ENCODE peak calls at places on chromosomes 1 and 21, in four cellular contexts. One of them, this sample, is unnamed.

GRCh38 chr1:18475234-18475633 is 5.5 kb upstream of the KLHDC7A start:
- DNase-seq in stimulated activated CD4-positive, alpha-beta T cell treated with anti-CD3 and anti-CD28 coated beads, Interleukin-15, amount 100 ng/mL, for 1 hour: no peak
- DNase-seq in GM23338: no peak
- DNase-seq in kidney epithelial cell: no peak
- DNase-seq in this sample: no peak

GRCh38 chr1:11529330-11529729 is 50.4 kb downstream of the DISP3 start:
- DNase-seq in kidney epithelial cell: no peak
- DNase-seq in stimulated activated CD4-positive, alpha-beta T cell treated with anti-CD3 and anti-CD28 coated beads, Interleukin-15, amount 100 ng/mL, for 1 hour: no peak
- DNase-seq in GM23338: no peak
- DNase-seq in this sample: no peak

GRCh38 chr21:15138475-15138874 is 73.7 kb upstream of the NRIP1 start:
- DNase-seq in stimulated activated CD4-positive, alpha-beta T cell treated with anti-CD3 and anti-CD28 coated beads, Interleukin-15, amount 100 ng/mL, for 1 hour: no peak
- DNase-seq in GM23338: no peak
- DNase-seq in kidney epithelial cell: no peak
- DNase-seq in this sample: no peak

GRCh38 chr1:65174585-65174984 is 26.6 kb downstream of the AK4 start:
- DNase-seq in GM23338: no peak
- DNase-seq in kidney epithelial cell: peak
- DNase-seq in stimulated activated CD4-positive, alpha-beta T cell treated with anti-CD3 and anti-CD28 coated beads, Interleukin-15, amount 100 ng/mL, for 1 hour: no peak
- DNase-seq in this sample: no peak

GRCh38 chr1:228742535-228742934 is 7.3 kb downstream of the RHOU start:
- DNase-seq in GM23338: no peak
- DNase-seq in kidney epithelial cell: no peak
- DNase-seq in stimulated activated CD4-positive, alpha-beta T cell treated with anti-CD3 and anti-CD28 coated beads, Interleukin-15, amount 100 ng/mL, for 1 hour: no peak
- DNase-seq in this sample: no peak

GRCh38 chr1:116128669-116129068 is 17.5 kb downstream of the MAB21L3 start:
- DNase-seq in kidney epithelial cell: no peak
- DNase-seq in GM23338: no peak
- DNase-seq in stimulated activated CD4-positive, alpha-beta T cell treated with anti-CD3 and anti-CD28 coated beads, Interleukin-15, amount 100 ng/mL, for 1 hour: no peak
- DNase-seq in this sample: no peak

GRCh38 chr1:205927247-205927646 is 16.0 kb downstream of the SLC26A9 start:
- DNase-seq in stimulated activated CD4-positive, alpha-beta T cell treated with anti-CD3 and anti-CD28 coated beads, Interleukin-15, amount 100 ng/mL, for 1 hour: no peak
- DNase-seq in GM23338: no peak
- DNase-seq in kidney epithelial cell: no peak
- DNase-seq in this sample: no peak

GRCh38 chr1:159881930-159882839 is 17.8 kb downstream of the CFAP45 start:
- DNase-seq in stimulated activated CD4-positive, alpha-beta T cell treated with anti-CD3 and anti-CD28 coated beads, Interleukin-15, amount 100 ng/mL, for 1 hour: no peak
- DNase-seq in kidney epithelial cell: peak
- DNase-seq in GM23338: no peak
- DNase-seq in this sample: no peak

GRCh38 chr1:109768700-109769325 is 5.1 kb upstream of the EPS8L3 start:
- DNase-seq in kidney epithelial cell: no peak
- DNase-seq in GM23338: no peak
- DNase-seq in stimulated activated CD4-positive, alpha-beta T cell treated with anti-CD3 and anti-CD28 coated beads, Interleukin-15, amount 100 ng/mL, for 1 hour: no peak
- DNase-seq in this sample: no peak

GRCh38 chr1:34851431-34852105 is 8.0 kb downstream of the SMIM12 start:
- DNase-seq in stimulated activated CD4-positive, alpha-beta T cell treated with anti-CD3 and anti-CD28 coated beads, Interleukin-15, amount 100 ng/mL, for 1 hour: no peak
- DNase-seq in kidney epithelial cell: no peak
- DNase-seq in GM23338: no peak
- DNase-seq in this sample: no peak

GRCh38 chr1:220680085-220680687 is 10.0 kb upstream of the C1orf115 start:
- DNase-seq in GM23338: peak
- DNase-seq in stimulated activated CD4-positive, alpha-beta T cell treated with anti-CD3 and anti-CD28 coated beads, Interleukin-15, amount 100 ng/mL, for 1 hour: no peak
- DNase-seq in kidney epithelial cell: peak
- DNase-seq in this sample: no peak

GRCh38 chr1:116508984-116509980 is 61.5 kb downstream of the CD58 start:
- DNase-seq in kidney epithelial cell: peak
- DNase-seq in GM23338: no peak
- DNase-seq in stimulated activated CD4-positive, alpha-beta T cell treated with anti-CD3 and anti-CD28 coated beads, Interleukin-15, amount 100 ng/mL, for 1 hour: no peak
- DNase-seq in this sample: no peak

GRCh38 chr1:99627615-99628014 is 18.3 kb upstream of the PALMD start:
- DNase-seq in GM23338: no peak
- DNase-seq in kidney epithelial cell: no peak
- DNase-seq in stimulated activated CD4-positive, alpha-beta T cell treated with anti-CD3 and anti-CD28 coated beads, Interleukin-15, amount 100 ng/mL, for 1 hour: no peak
- DNase-seq in this sample: no peak

GRCh38 chr1:202237052-202237451 is 43.5 kb downstream of the LGR6 start:
- DNase-seq in GM23338: peak
- DNase-seq in kidney epithelial cell: no peak
- DNase-seq in stimulated activated CD4-positive, alpha-beta T cell treated with anti-CD3 and anti-CD28 coated beads, Interleukin-15, amount 100 ng/mL, for 1 hour: no peak
- DNase-seq in this sample: no peak

GRCh38 chr1:229383961-229384360 is 41.1 kb upstream of the CCSAP start:
- DNase-seq in GM23338: no peak
- DNase-seq in kidney epithelial cell: no peak
- DNase-seq in stimulated activated CD4-positive, alpha-beta T cell treated with anti-CD3 and anti-CD28 coated beads, Interleukin-15, amount 100 ng/mL, for 1 hour: no peak
- DNase-seq in this sample: no peak

GRCh38 chr1:85172684-85173337 is 28.0 kb downstream of the SYDE2 start:
- DNase-seq in stimulated activated CD4-positive, alpha-beta T cell treated with anti-CD3 and anti-CD28 coated beads, Interleukin-15, amount 100 ng/mL, for 1 hour: no peak
- DNase-seq in kidney epithelial cell: no peak
- DNase-seq in GM23338: no peak
- DNase-seq in this sample: no peak

GRCh38 chr1:40848530-40849189 is 13.5 kb downstream of the CITED4 start:
- DNase-seq in kidney epithelial cell: no peak
- DNase-seq in GM23338: peak
- DNase-seq in stimulated activated CD4-positive, alpha-beta T cell treated with anti-CD3 and anti-CD28 coated beads, Interleukin-15, amount 100 ng/mL, for 1 hour: no peak
- DNase-seq in this sample: no peak

GRCh38 chr21:36193200-36193599 is 36.6 kb downstream of the DOP1B start:
- DNase-seq in stimulated activated CD4-positive, alpha-beta T cell treated with anti-CD3 and anti-CD28 coated beads, Interleukin-15, amount 100 ng/mL, for 1 hour: no peak
- DNase-seq in kidney epithelial cell: peak
- DNase-seq in GM23338: no peak
- DNase-seq in this sample: no peak

GRCh38 chr1:203128691-203129500 is 1.4 kb downstream of the ADORA1 start:
- DNase-seq in GM23338: no peak
- DNase-seq in kidney epithelial cell: no peak
- DNase-seq in stimulated activated CD4-positive, alpha-beta T cell treated with anti-CD3 and anti-CD28 coated beads, Interleukin-15, amount 100 ng/mL, for 1 hour: no peak
- DNase-seq in this sample: no peak

GRCh38 chr1:10866314-10867091 is 70.1 kb upstream of the CASZ1 start:
- DNase-seq in stimulated activated CD4-positive, alpha-beta T cell treated with anti-CD3 and anti-CD28 coated beads, Interleukin-15, amount 100 ng/mL, for 1 hour: no peak
- DNase-seq in GM23338: peak
- DNase-seq in kidney epithelial cell: no peak
- DNase-seq in this sample: no peak

GRCh38 chr1:9960011-9960410 is 16.7 kb downstream of the NMNAT1 start:
- DNase-seq in GM23338: no peak
- DNase-seq in stimulated activated CD4-positive, alpha-beta T cell treated with anti-CD3 and anti-CD28 coated beads, Interleukin-15, amount 100 ng/mL, for 1 hour: no peak
- DNase-seq in kidney epithelial cell: no peak
- DNase-seq in this sample: no peak

GRCh38 chr1:28193701-28194161 is 17.2 kb upstream of the PTAFR start:
- DNase-seq in GM23338: peak
- DNase-seq in kidney epithelial cell: peak
- DNase-seq in stimulated activated CD4-positive, alpha-beta T cell treated with anti-CD3 and anti-CD28 coated beads, Interleukin-15, amount 100 ng/mL, for 1 hour: no peak
- DNase-seq in this sample: no peak

GRCh38 chr21:25842925-25843324 is 108.2 kb downstream of the GABPA start:
- DNase-seq in stimulated activated CD4-positive, alpha-beta T cell treated with anti-CD3 and anti-CD28 coated beads, Interleukin-15, amount 100 ng/mL, for 1 hour: no peak
- DNase-seq in kidney epithelial cell: no peak
- DNase-seq in GM23338: no peak
- DNase-seq in this sample: no peak

GRCh38 chr1:228875741-228876140 is 140.5 kb downstream of the RHOU start:
- DNase-seq in stimulated activated CD4-positive, alpha-beta T cell treated with anti-CD3 and anti-CD28 coated beads, Interleukin-15, amount 100 ng/mL, for 1 hour: no peak
- DNase-seq in GM23338: no peak
- DNase-seq in kidney epithelial cell: no peak
- DNase-seq in this sample: no peak

GRCh38 chr1:212980123-212980800 is 29.9 kb downstream of the VASH2 start:
- DNase-seq in stimulated activated CD4-positive, alpha-beta T cell treated with anti-CD3 and anti-CD28 coated beads, Interleukin-15, amount 100 ng/mL, for 1 hour: no peak
- DNase-seq in kidney epithelial cell: no peak
- DNase-seq in GM23338: peak
- DNase-seq in this sample: no peak

GRCh38 chr1:82565546-82565945 is 764.8 kb downstream of the ADGRL2 start:
- DNase-seq in stimulated activated CD4-positive, alpha-beta T cell treated with anti-CD3 and anti-CD28 coated beads, Interleukin-15, amount 100 ng/mL, for 1 hour: no peak
- DNase-seq in GM23338: no peak
- DNase-seq in kidney epithelial cell: peak
- DNase-seq in this sample: no peak

GRCh38 chr1:93776728-93777127 is 95.1 kb upstream of the BCAR3 start:
- DNase-seq in GM23338: no peak
- DNase-seq in kidney epithelial cell: no peak
- DNase-seq in stimulated activated CD4-positive, alpha-beta T cell treated with anti-CD3 and anti-CD28 coated beads, Interleukin-15, amount 100 ng/mL, for 1 hour: no peak
- DNase-seq in this sample: no peak

GRCh38 chr1:14768589-14769304 is 170.3 kb downstream of the KAZN start:
- DNase-seq in kidney epithelial cell: no peak
- DNase-seq in GM23338: no peak
- DNase-seq in stimulated activated CD4-positive, alpha-beta T cell treated with anti-CD3 and anti-CD28 coated beads, Interleukin-15, amount 100 ng/mL, for 1 hour: no peak
- DNase-seq in this sample: no peak

GRCh38 chr1:24015226-24016210 is 35.4 kb upstream of the SRSF10 start:
- DNase-seq in stimulated activated CD4-positive, alpha-beta T cell treated with anti-CD3 and anti-CD28 coated beads, Interleukin-15, amount 100 ng/mL, for 1 hour: no peak
- DNase-seq in kidney epithelial cell: no peak
- DNase-seq in GM23338: no peak
- DNase-seq in this sample: no peak

GRCh38 chr1:54280652-54281051 is 80.7 kb downstream of the MRPL37 start:
- DNase-seq in GM23338: no peak
- DNase-seq in kidney epithelial cell: no peak
- DNase-seq in stimulated activated CD4-positive, alpha-beta T cell treated with anti-CD3 and anti-CD28 coated beads, Interleukin-15, amount 100 ng/mL, for 1 hour: no peak
- DNase-seq in this sample: no peak

GRCh38 chr1:115546846-115547245 is 94.9 kb upstream of the VANGL1 start:
- DNase-seq in GM23338: no peak
- DNase-seq in stimulated activated CD4-positive, alpha-beta T cell treated with anti-CD3 and anti-CD28 coated beads, Interleukin-15, amount 100 ng/mL, for 1 hour: no peak
- DNase-seq in kidney epithelial cell: no peak
- DNase-seq in this sample: no peak

GRCh38 chr1:15836772-15837669 is 10.5 kb upstream of the SPEN start:
- DNase-seq in stimulated activated CD4-positive, alpha-beta T cell treated with anti-CD3 and anti-CD28 coated beads, Interleukin-15, amount 100 ng/mL, for 1 hour: peak
- DNase-seq in kidney epithelial cell: no peak
- DNase-seq in GM23338: peak
- DNase-seq in this sample: peak

GRCh38 chr1:201457508-201457960 is 11.5 kb downstream of the PHLDA3 start:
- DNase-seq in kidney epithelial cell: no peak
- DNase-seq in GM23338: no peak
- DNase-seq in stimulated activated CD4-positive, alpha-beta T cell treated with anti-CD3 and anti-CD28 coated beads, Interleukin-15, amount 100 ng/mL, for 1 hour: no peak
- DNase-seq in this sample: no peak

GRCh38 chr1:41806472-41807155 is 112.1 kb downstream of the HIVEP3 start:
- DNase-seq in GM23338: no peak
- DNase-seq in stimulated activated CD4-positive, alpha-beta T cell treated with anti-CD3 and anti-CD28 coated beads, Interleukin-15, amount 100 ng/mL, for 1 hour: peak
- DNase-seq in kidney epithelial cell: no peak
- DNase-seq in this sample: no peak

GRCh38 chr1:33612877-33613487 is 140.5 kb downstream of the ZSCAN20 start:
- DNase-seq in kidney epithelial cell: peak
- DNase-seq in stimulated activated CD4-positive, alpha-beta T cell treated with anti-CD3 and anti-CD28 coated beads, Interleukin-15, amount 100 ng/mL, for 1 hour: no peak
- DNase-seq in GM23338: peak
- DNase-seq in this sample: no peak

GRCh38 chr1:81617308-81618027 is 183.3 kb upstream of the ADGRL2 start:
- DNase-seq in stimulated activated CD4-positive, alpha-beta T cell treated with anti-CD3 and anti-CD28 coated beads, Interleukin-15, amount 100 ng/mL, for 1 hour: no peak
- DNase-seq in kidney epithelial cell: no peak
- DNase-seq in GM23338: peak
- DNase-seq in this sample: no peak